ENCODE peak calls at places on chromosomes 4 and X, in four cellular contexts. One of them, this sample, is unnamed. For H3K36me3, the result is how much of the 10 kb centered on the place peaks cover.

GRCh38 chr4:109990307-109991257 is 77.9 kb downstream of the EGF start:
- DNase-seq in sigmoid colon: no peak
- DNase-seq in left lung: no peak
- DNase-seq in mammary epithelial cell: no peak
- DNase-seq in this sample: no peak

GRCh38 chr4:128061566-128062536 is 739 bp downstream of the LARP1B start:
- DNase-seq in mammary epithelial cell: peak
- DNase-seq in left lung: peak
- DNase-seq in sigmoid colon: peak
- DNase-seq in this sample: peak

GRCh38 chrX:39337461-39337860 is 536.2 kb downstream of the MID1IP1 start:
- DNase-seq in left lung: no peak
- DNase-seq in sigmoid colon: no peak
- DNase-seq in mammary epithelial cell: no peak
- DNase-seq in this sample: no peak

GRCh38 chr4:139606600-139607301 is 50.7 kb upstream of the SETD7 start:
- DNase-seq in left lung: no peak
- DNase-seq in mammary epithelial cell: peak
- DNase-seq in sigmoid colon: no peak
- DNase-seq in this sample: no peak

GRCh38 chr4:99437686-99438577 is 2.8 kb upstream of the ADH7 start:
- DNase-seq in mammary epithelial cell: peak
- DNase-seq in sigmoid colon: no peak
- DNase-seq in left lung: no peak
- DNase-seq in this sample: peak

GRCh38 chr4:162392938-162393337 is 229.1 kb upstream of the FSTL5 start:
- DNase-seq in mammary epithelial cell: no peak
- DNase-seq in left lung: no peak
- DNase-seq in sigmoid colon: no peak
- DNase-seq in this sample: no peak

GRCh38 chr4:31674313-31674947 is 954.3 kb downstream of the PCDH7 start:
- DNase-seq in sigmoid colon: no peak
- DNase-seq in mammary epithelial cell: no peak
- DNase-seq in left lung: no peak
- DNase-seq in this sample: peak

GRCh38 chrX:114924846-114925245 is 92.6 kb downstream of the IL13RA2 start:
- DNase-seq in mammary epithelial cell: peak
- DNase-seq in left lung: no peak
- DNase-seq in sigmoid colon: no peak
- DNase-seq in this sample: peak

GRCh38 chrX:95612350-95612749 is 1072.3 kb upstream of the DIAPH2 start:
- DNase-seq in mammary epithelial cell: no peak
- DNase-seq in sigmoid colon: no peak
- DNase-seq in left lung: no peak
- DNase-seq in this sample: no peak

GRCh38 chrX:127574829-127575228 is 477.4 kb downstream of the ACTRT1 start:
- DNase-seq in sigmoid colon: no peak
- DNase-seq in left lung: no peak
- DNase-seq in mammary epithelial cell: no peak
- DNase-seq in this sample: no peak

GRCh38 chr4:122652379-122652778 is 31.5 kb upstream of the IL21 start:
- DNase-seq in left lung: no peak
- DNase-seq in sigmoid colon: no peak
- DNase-seq in mammary epithelial cell: peak
- DNase-seq in this sample: peak

GRCh38 chr4:150501983-150502382 is 80.0 kb upstream of the MAB21L2 start:
- DNase-seq in mammary epithelial cell: no peak
- DNase-seq in left lung: no peak
- DNase-seq in sigmoid colon: no peak
- DNase-seq in this sample: no peak

GRCh38 chrX:109839694-109840358 is 106.8 kb upstream of the ACSL4 start:
- DNase-seq in sigmoid colon: peak
- DNase-seq in left lung: no peak
- DNase-seq in mammary epithelial cell: peak
- DNase-seq in this sample: peak

GRCh38 chrX:148700021-148700420 is 199.6 kb downstream of the AFF2 start:
- DNase-seq in sigmoid colon: no peak
- DNase-seq in left lung: no peak
- DNase-seq in mammary epithelial cell: no peak
- DNase-seq in this sample: no peak

GRCh38 chr4:85762204-85762884 is 287.4 kb downstream of the ARHGAP24 start:
- DNase-seq in sigmoid colon: no peak
- DNase-seq in mammary epithelial cell: no peak
- DNase-seq in left lung: no peak
- DNase-seq in this sample: no peak

GRCh38 chrX:134418317-134419113 is 41.5 kb upstream of the HPRT1 start:
- DNase-seq in mammary epithelial cell: no peak
- DNase-seq in sigmoid colon: no peak
- DNase-seq in left lung: no peak
- DNase-seq in this sample: no peak

GRCh38 chr4:158033416-158033863 is 139.4 kb downstream of the GASK1B start:
- DNase-seq in left lung: no peak
- DNase-seq in sigmoid colon: no peak
- DNase-seq in mammary epithelial cell: peak
- DNase-seq in this sample: no peak

GRCh38 chr4:48147621-48148020 is 13.6 kb upstream of the TXK start:
- DNase-seq in mammary epithelial cell: no peak
- DNase-seq in left lung: no peak
- DNase-seq in sigmoid colon: no peak
- DNase-seq in this sample: no peak
- H3K36me3 ChIP-seq in mammary epithelial cell: under half
- H3K36me3 ChIP-seq in left lung: under half
- H3K36me3 ChIP-seq in sigmoid colon: under half
- H3K36me3 ChIP-seq in this sample: under half

GRCh38 chrX:24828147-24828546 is 134.4 kb downstream of the POLA1 start:
- DNase-seq in mammary epithelial cell: no peak
- DNase-seq in sigmoid colon: no peak
- DNase-seq in left lung: no peak
- DNase-seq in this sample: no peak
- H3K36me3 ChIP-seq in mammary epithelial cell: under half
- H3K36me3 ChIP-seq in sigmoid colon: under half
- H3K36me3 ChIP-seq in left lung: under half
- H3K36me3 ChIP-seq in this sample: under half

GRCh38 chr4:184396001-184396400 is 78.3 kb downstream of the IRF2 start:
- DNase-seq in sigmoid colon: no peak
- DNase-seq in left lung: no peak
- DNase-seq in mammary epithelial cell: no peak
- DNase-seq in this sample: no peak

GRCh38 chr4:184392748-184393334 is 81.5 kb downstream of the IRF2 start:
- DNase-seq in sigmoid colon: no peak
- DNase-seq in left lung: no peak
- DNase-seq in mammary epithelial cell: no peak
- DNase-seq in this sample: no peak

GRCh38 chr4:184389978-184390518 is 84.3 kb downstream of the IRF2 start:
- DNase-seq in left lung: no peak
- DNase-seq in mammary epithelial cell: no peak
- DNase-seq in sigmoid colon: no peak
- DNase-seq in this sample: no peak

GRCh38 chr4:184395451-184395917 is 78.9 kb downstream of the IRF2 start:
- DNase-seq in left lung: no peak
- DNase-seq in mammary epithelial cell: no peak
- DNase-seq in sigmoid colon: no peak
- DNase-seq in this sample: no peak

GRCh38 chr4:184392321-184392720 is 82.0 kb downstream of the IRF2 start:
- DNase-seq in sigmoid colon: no peak
- DNase-seq in mammary epithelial cell: no peak
- DNase-seq in left lung: no peak
- DNase-seq in this sample: no peak
- H3K36me3 ChIP-seq in sigmoid colon: under half
- H3K36me3 ChIP-seq in mammary epithelial cell: under half
- H3K36me3 ChIP-seq in left lung: under half
- H3K36me3 ChIP-seq in this sample: under half

GRCh38 chr4:41670530-41670929 is 78.0 kb downstream of the PHOX2B start:
- DNase-seq in sigmoid colon: no peak
- DNase-seq in mammary epithelial cell: no peak
- DNase-seq in left lung: no peak
- DNase-seq in this sample: no peak

GRCh38 chr4:41668024-41668423 is 80.5 kb downstream of the PHOX2B start:
- DNase-seq in sigmoid colon: no peak
- DNase-seq in mammary epithelial cell: no peak
- DNase-seq in left lung: no peak
- DNase-seq in this sample: no peak

GRCh38 chr4:41665808-41666207 is 82.7 kb downstream of the PHOX2B start:
- DNase-seq in mammary epithelial cell: no peak
- DNase-seq in left lung: no peak
- DNase-seq in sigmoid colon: no peak
- DNase-seq in this sample: no peak

GRCh38 chr4:41670982-41671381 is 77.5 kb downstream of the PHOX2B start:
- DNase-seq in sigmoid colon: no peak
- DNase-seq in left lung: no peak
- DNase-seq in mammary epithelial cell: no peak
- DNase-seq in this sample: no peak
- H3K36me3 ChIP-seq in sigmoid colon: under half
- H3K36me3 ChIP-seq in left lung: under half
- H3K36me3 ChIP-seq in mammary epithelial cell: under half
- H3K36me3 ChIP-seq in this sample: under half

GRCh38 chr4:17722361-17722710 is 59.1 kb downstream of the FAM184B start:
- DNase-seq in mammary epithelial cell: no peak
- DNase-seq in sigmoid colon: no peak
- DNase-seq in left lung: no peak
- DNase-seq in this sample: no peak
- H3K36me3 ChIP-seq in mammary epithelial cell: under half
- H3K36me3 ChIP-seq in sigmoid colon: under half
- H3K36me3 ChIP-seq in left lung: under half
- H3K36me3 ChIP-seq in this sample: under half

GRCh38 chr4:4456351-4456750 is 69.4 kb downstream of the NSG1 start:
- DNase-seq in left lung: no peak
- DNase-seq in mammary epithelial cell: no peak
- DNase-seq in sigmoid colon: no peak
- DNase-seq in this sample: no peak
- H3K36me3 ChIP-seq in left lung: under half
- H3K36me3 ChIP-seq in mammary epithelial cell: under half
- H3K36me3 ChIP-seq in sigmoid colon: under half
- H3K36me3 ChIP-seq in this sample: under half

GRCh38 chr4:2662598-2662997 is 93.5 kb downstream of the TNIP2 start:
- DNase-seq in sigmoid colon: no peak
- DNase-seq in mammary epithelial cell: peak
- DNase-seq in left lung: no peak
- DNase-seq in this sample: peak
- H3K36me3 ChIP-seq in sigmoid colon: under half
- H3K36me3 ChIP-seq in mammary epithelial cell: under half
- H3K36me3 ChIP-seq in left lung: under half
- H3K36me3 ChIP-seq in this sample: under half

This sample was measured in cardiac muscle cell.